ENCODE peak calls at places on chromosomes 6 and 20, in four cellular contexts. One of them, this sample, is unnamed.

GRCh38 chr6:137045221-137045789 is 540 bp upstream of the IL20RA start:
- DNase-seq in kidney epithelial cell: no peak
- DNase-seq in dorsolateral prefrontal cortex: no peak
- DNase-seq in epithelial cell of esophagus: peak; percentile 19
- DNase-seq in this sample: no peak

GRCh38 chr20:56949318-56949717 is 317.1 kb downstream of the BMP7 start:
- DNase-seq in kidney epithelial cell: no peak
- DNase-seq in dorsolateral prefrontal cortex: no peak
- DNase-seq in epithelial cell of esophagus: no peak
- DNase-seq in this sample: no peak

GRCh38 chr6:44665683-44666082 is 278.2 kb downstream of the CDC5L start:
- DNase-seq in kidney epithelial cell: no peak
- DNase-seq in dorsolateral prefrontal cortex: no peak
- DNase-seq in epithelial cell of esophagus: no peak
- DNase-seq in this sample: no peak

GRCh38 chr6:121055572-121056163 is 278.6 kb downstream of the TBC1D32 start:
- DNase-seq in kidney epithelial cell: no peak
- DNase-seq in dorsolateral prefrontal cortex: no peak
- DNase-seq in epithelial cell of esophagus: peak; percentile 55
- DNase-seq in this sample: peak; percentile 6

GRCh38 chr6:53524455-53524815 is 20.5 kb downstream of the GCLC start:
- DNase-seq in kidney epithelial cell: no peak
- DNase-seq in dorsolateral prefrontal cortex: no peak
- DNase-seq in epithelial cell of esophagus: peak; percentile 76
- DNase-seq in this sample: peak; percentile 29

GRCh38 chr6:109999740-110000139 is 21.6 kb downstream of the GPR6 start:
- DNase-seq in kidney epithelial cell: no peak
- DNase-seq in dorsolateral prefrontal cortex: no peak
- DNase-seq in epithelial cell of esophagus: no peak
- DNase-seq in this sample: no peak

GRCh38 chr6:26044140-26045045 is 42.8 kb upstream of the HFE start:
- DNase-seq in kidney epithelial cell: no peak
- DNase-seq in dorsolateral prefrontal cortex: no peak
- DNase-seq in epithelial cell of esophagus: peak; percentile 46
- DNase-seq in this sample: no peak

GRCh38 chr6:44289726-44290125 is 19.5 kb downstream of the TMEM151B start:
- DNase-seq in kidney epithelial cell: no peak
- DNase-seq in dorsolateral prefrontal cortex: peak; percentile 79
- DNase-seq in epithelial cell of esophagus: no peak
- DNase-seq in this sample: no peak

GRCh38 chr6:31659649-31660223 is 842 bp downstream of the C6orf47 start:
- DNase-seq in kidney epithelial cell: no peak
- DNase-seq in dorsolateral prefrontal cortex: no peak
- DNase-seq in epithelial cell of esophagus: peak; percentile 57
- DNase-seq in this sample: no peak

GRCh38 chr6:3258720-3259490 is at the start of gene PSMG4:
- DNase-seq in kidney epithelial cell: no peak
- DNase-seq in dorsolateral prefrontal cortex: peak; percentile 92
- DNase-seq in epithelial cell of esophagus: peak; percentile 92
- DNase-seq in this sample: peak; percentile 65

GRCh38 chr6:3261518-3261820 is 2.7 kb downstream of the PSMG4 start:
- DNase-seq in kidney epithelial cell: no peak
- DNase-seq in dorsolateral prefrontal cortex: no peak
- DNase-seq in epithelial cell of esophagus: no peak
- DNase-seq in this sample: no peak

GRCh38 chr6:3260772-3261517 is 2.2 kb downstream of the PSMG4 start:
- DNase-seq in kidney epithelial cell: no peak
- DNase-seq in dorsolateral prefrontal cortex: no peak
- DNase-seq in epithelial cell of esophagus: no peak
- DNase-seq in this sample: no peak

GRCh38 chr6:3259491-3259958 is 778 bp downstream of the PSMG4 start:
- DNase-seq in kidney epithelial cell: no peak
- DNase-seq in dorsolateral prefrontal cortex: no peak
- DNase-seq in epithelial cell of esophagus: peak; percentile 43
- DNase-seq in this sample: no peak

GRCh38 chr6:3260296-3260695 is 1.5 kb downstream of the PSMG4 start:
- DNase-seq in kidney epithelial cell: no peak
- DNase-seq in dorsolateral prefrontal cortex: no peak
- DNase-seq in epithelial cell of esophagus: no peak
- DNase-seq in this sample: no peak
- H3K4me3 ChIP-seq in kidney epithelial cell: no peak overlapping the region
- H3K4me3 ChIP-seq in dorsolateral prefrontal cortex: no peak overlapping the region
- H3K4me3 ChIP-seq in epithelial cell of esophagus: peak overlapping the region; percentile 86
- H3K4me3 ChIP-seq in this sample: no peak overlapping the region

GRCh38 chr6:73586416-73586974 is 65.7 kb upstream of the EEF1A1 start:
- DNase-seq in kidney epithelial cell: no peak
- DNase-seq in dorsolateral prefrontal cortex: no peak
- DNase-seq in epithelial cell of esophagus: no peak
- DNase-seq in this sample: no peak
- H3K4me3 ChIP-seq in kidney epithelial cell: no peak overlapping the region
- H3K4me3 ChIP-seq in dorsolateral prefrontal cortex: peak overlapping the region; percentile 25
- H3K4me3 ChIP-seq in epithelial cell of esophagus: no peak overlapping the region
- H3K4me3 ChIP-seq in this sample: no peak overlapping the region

GRCh38 chr6:88166493-88166900 is 350 bp upstream of the CNR1 start:
- DNase-seq in kidney epithelial cell: no peak
- DNase-seq in dorsolateral prefrontal cortex: no peak
- DNase-seq in epithelial cell of esophagus: no peak
- DNase-seq in this sample: no peak

GRCh38 chr6:88166901-88167624 is 916 bp upstream of the CNR1 start:
- DNase-seq in kidney epithelial cell: no peak
- DNase-seq in dorsolateral prefrontal cortex: no peak
- DNase-seq in epithelial cell of esophagus: no peak
- DNase-seq in this sample: no peak

GRCh38 chr6:88165877-88166492 is at the start of gene CNR1:
- DNase-seq in kidney epithelial cell: no peak
- DNase-seq in dorsolateral prefrontal cortex: no peak
- DNase-seq in epithelial cell of esophagus: peak; percentile 28
- DNase-seq in this sample: no peak

GRCh38 chr6:88168362-88168761 is 2.2 kb upstream of the CNR1 start:
- DNase-seq in kidney epithelial cell: no peak
- DNase-seq in dorsolateral prefrontal cortex: no peak
- DNase-seq in epithelial cell of esophagus: no peak
- DNase-seq in this sample: no peak

GRCh38 chr6:88167625-88167937 is 1.4 kb upstream of the CNR1 start:
- DNase-seq in kidney epithelial cell: no peak
- DNase-seq in dorsolateral prefrontal cortex: no peak
- DNase-seq in epithelial cell of esophagus: no peak
- DNase-seq in this sample: no peak
- H3K4me3 ChIP-seq in kidney epithelial cell: peak overlapping the region; percentile 54
- H3K4me3 ChIP-seq in dorsolateral prefrontal cortex: peak overlapping the region; percentile 52
- H3K4me3 ChIP-seq in epithelial cell of esophagus: no peak overlapping the region
- H3K4me3 ChIP-seq in this sample: no peak overlapping the region

GRCh38 chr6:41372526-41373366 is 37.3 kb downstream of the NCR2 start:
- DNase-seq in kidney epithelial cell: no peak
- DNase-seq in dorsolateral prefrontal cortex: no peak
- DNase-seq in epithelial cell of esophagus: no peak
- DNase-seq in this sample: no peak

GRCh38 chr6:41373367-41373918 is 38.0 kb downstream of the NCR2 start:
- DNase-seq in kidney epithelial cell: no peak
- DNase-seq in dorsolateral prefrontal cortex: no peak
- DNase-seq in epithelial cell of esophagus: no peak
- DNase-seq in this sample: no peak

GRCh38 chr6:41370488-41371111 is 35.2 kb downstream of the NCR2 start:
- DNase-seq in kidney epithelial cell: no peak
- DNase-seq in dorsolateral prefrontal cortex: no peak
- DNase-seq in epithelial cell of esophagus: peak; percentile 62
- DNase-seq in this sample: no peak

GRCh38 chr6:41371461-41371991 is 36.1 kb downstream of the NCR2 start:
- DNase-seq in kidney epithelial cell: no peak
- DNase-seq in dorsolateral prefrontal cortex: no peak
- DNase-seq in epithelial cell of esophagus: peak; percentile 7
- DNase-seq in this sample: peak; percentile 3

DNA sequence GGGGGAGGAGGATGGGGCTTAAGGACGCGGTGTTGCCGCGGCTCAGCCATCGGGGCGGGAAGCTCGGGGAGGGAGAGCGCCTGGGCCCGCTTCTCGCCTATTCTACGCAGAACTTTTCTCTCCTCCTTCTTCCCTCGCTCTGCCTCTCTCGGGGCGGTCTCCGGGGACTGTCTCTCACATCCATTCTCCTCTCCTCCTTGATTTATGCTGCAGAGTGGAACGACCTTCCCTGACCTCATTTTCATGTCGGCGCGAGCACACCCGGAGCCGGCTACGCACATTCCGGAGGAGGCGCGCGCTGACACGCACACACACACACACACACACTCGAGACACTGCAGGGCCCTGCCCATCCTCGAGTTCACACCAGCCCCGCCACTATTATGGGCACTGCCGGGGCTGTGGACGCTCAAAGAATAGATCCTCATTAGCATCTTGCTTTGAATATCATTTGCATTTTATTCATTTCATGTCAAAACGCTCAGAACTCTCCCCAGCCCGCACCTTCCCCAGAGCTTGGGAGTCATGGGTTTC is 36.7 kb downstream of the NCR2 start:
- DNase-seq in kidney epithelial cell: no peak
- DNase-seq in dorsolateral prefrontal cortex: no peak
- DNase-seq in epithelial cell of esophagus: peak; percentile 20
- DNase-seq in this sample: no peak
- H3K4me3 ChIP-seq in kidney epithelial cell: no peak overlapping the region
- H3K4me3 ChIP-seq in dorsolateral prefrontal cortex: peak overlapping the region; percentile 40
- H3K4me3 ChIP-seq in epithelial cell of esophagus: no peak overlapping the region
- H3K4me3 ChIP-seq in this sample: peak overlapping the region; percentile 27

GRCh38 chr6:169251371-169251802 is 2.3 kb downstream of the THBS2 start:
- DNase-seq in kidney epithelial cell: no peak
- DNase-seq in dorsolateral prefrontal cortex: no peak
- DNase-seq in epithelial cell of esophagus: no peak
- DNase-seq in this sample: no peak

GRCh38 chr6:169250660-169251059 is 3.0 kb downstream of the THBS2 start:
- DNase-seq in kidney epithelial cell: peak; percentile 44
- DNase-seq in dorsolateral prefrontal cortex: peak; percentile 76
- DNase-seq in epithelial cell of esophagus: peak; percentile 89
- DNase-seq in this sample: peak; percentile 75

GRCh38 chr6:169252805-169253189 is 849 bp downstream of the THBS2 start:
- DNase-seq in kidney epithelial cell: no peak
- DNase-seq in dorsolateral prefrontal cortex: peak; percentile 63
- DNase-seq in epithelial cell of esophagus: no peak
- DNase-seq in this sample: no peak

GRCh38 chr6:169253341-169253740 is 305 bp downstream of the THBS2 start:
- DNase-seq in kidney epithelial cell: no peak
- DNase-seq in dorsolateral prefrontal cortex: no peak
- DNase-seq in epithelial cell of esophagus: no peak
- DNase-seq in this sample: no peak

GRCh38 chr6:169251822-169252804 is 1.5 kb downstream of the THBS2 start:
- DNase-seq in kidney epithelial cell: no peak
- DNase-seq in dorsolateral prefrontal cortex: no peak
- DNase-seq in epithelial cell of esophagus: no peak
- DNase-seq in this sample: no peak
- H3K4me3 ChIP-seq in kidney epithelial cell: peak overlapping the region; percentile 3
- H3K4me3 ChIP-seq in dorsolateral prefrontal cortex: peak overlapping the region; percentile 41
- H3K4me3 ChIP-seq in epithelial cell of esophagus: no peak overlapping the region
- H3K4me3 ChIP-seq in this sample: peak overlapping the region; percentile 57

GRCh38 chr6:108563292-108563691 is 2.6 kb downstream of the FOXO3 start:
- DNase-seq in kidney epithelial cell: no peak
- DNase-seq in dorsolateral prefrontal cortex: no peak
- DNase-seq in epithelial cell of esophagus: no peak
- DNase-seq in this sample: no peak
- H3K4me3 ChIP-seq in kidney epithelial cell: peak overlapping the region; percentile 86
- H3K4me3 ChIP-seq in dorsolateral prefrontal cortex: peak overlapping the region; percentile 95
- H3K4me3 ChIP-seq in epithelial cell of esophagus: peak overlapping the region; percentile 89
- H3K4me3 ChIP-seq in this sample: peak overlapping the region; percentile 91

GRCh38 chr6:154882107-154882506 is 113.0 kb upstream of the TIAM2 start:
- DNase-seq in kidney epithelial cell: no peak
- DNase-seq in dorsolateral prefrontal cortex: no peak
- DNase-seq in epithelial cell of esophagus: peak; percentile 93
- DNase-seq in this sample: no peak
- H3K4me3 ChIP-seq in kidney epithelial cell: no peak overlapping the region
- H3K4me3 ChIP-seq in dorsolateral prefrontal cortex: no peak overlapping the region
- H3K4me3 ChIP-seq in epithelial cell of esophagus: no peak overlapping the region
- H3K4me3 ChIP-seq in this sample: no peak overlapping the region

This sample was measured in skeletal muscle cell.